ENCODE peak calls at places on chromosome 16, in seven cellular contexts. R, K, T, D, I, A and Y are unnamed samples.
A peak's percentile ranks its signal among the peaks of the same experiment; 100 is the strongest.

GRCh38 chr16:77383606-77384187 is 51.1 kb downstream of the ADAMTS18 start:
- DNase-seq in D (no peak), R (no peak), I (no peak), T (no peak), K (peak; percentile 86), A (no peak), Y (no peak)

GRCh38 chr16:68450741-68451140 is 2.4 kb upstream of the SMPD3 start:
- DNase-seq in R (no peak), T (no peak), D (no peak), I (no peak), A (no peak), K (no peak), Y (no peak)

GRCh38 chr16:64687089-64687488 is 434.8 kb downstream of the CDH11 start:
- DNase-seq in K (no peak), I (no peak), T (no peak), R (no peak), D (no peak), A (no peak), Y (no peak)

GRCh38 chr16:66120656-66121055 is 245.8 kb upstream of the CDH5 start:
- DNase-seq in R (no peak), D (no peak), I (no peak), T (no peak), A (no peak), K (no peak), Y (no peak)

GRCh38 chr16:80684906-80685305 is 119.5 kb downstream of the CDYL2 start:
- DNase-seq in T (no peak), D (no peak), A (no peak), I (no peak), K (no peak), R (no peak), Y (no peak)

GRCh38 chr16:68378436-68379415 is 67.9 kb downstream of the PRMT7 start:
- DNase-seq in K (no peak), A (no peak), D (peak; percentile 70), T (no peak), R (no peak), I (no peak), Y (no peak)

GRCh38 chr16:27729516-27730304 is 179.8 kb downstream of the KATNIP start:
- DNase-seq in R (no peak), A (no peak), D (peak; percentile 83), K (no peak), T (no peak), I (no peak), Y (no peak)

GRCh38 chr16:78289844-78290277 is 190.4 kb downstream of the WWOX start:
- DNase-seq in T (no peak), A (no peak), K (no peak), R (no peak), D (no peak), I (no peak), Y (no peak)

GRCh38 chr16:3388325-3388724 is 12.5 kb downstream of the ZSCAN32 start:
- DNase-seq in T (no peak), R (no peak), I (no peak), D (no peak), K (no peak), A (no peak), Y (no peak)

GRCh38 chr16:69448470-69449193 is 24.2 kb downstream of the CYB5B start:
- DNase-seq in D (no peak), A (no peak), I (peak; percentile 13), T (no peak), R (no peak), K (no peak), Y (no peak)

GRCh38 chr16:86363836-86364618 is 146.3 kb upstream of the FOXF1 start:
- DNase-seq in K (no peak), I (no peak), A (no peak), D (no peak), R (no peak), T (no peak), Y (no peak)

GRCh38 chr16:47310792-47311211 is 150.1 kb downstream of the ITFG1 start:
- DNase-seq in T (no peak), K (no peak), A (no peak), I (no peak), D (peak; percentile 78), R (no peak), Y (no peak)

GRCh38 chr16:85384831-85385462 is 228.2 kb upstream of the GSE1 start:
- DNase-seq in D (no peak), T (no peak), R (no peak), K (peak; percentile 98), A (peak; percentile 72), I (peak; percentile 64), Y (no peak)

GRCh38 chr16:27449434-27450188 is 47.6 kb downstream of the IL21R start:
- DNase-seq in T (peak; percentile 87), I (no peak), K (no peak), D (no peak), R (no peak), A (no peak), Y (peak; percentile 84)

GRCh38 chr16:1602285-1602684 is 9.6 kb downstream of the IFT140 start:
- DNase-seq in R (no peak), T (no peak), I (no peak), A (no peak), K (no peak), D (no peak), Y (no peak)

GRCh38 chr16:87086156-87086555 is 231.0 kb downstream of the C16orf95 start:
- DNase-seq in R (no peak), T (no peak), A (no peak), D (no peak), K (no peak), I (no peak), Y (no peak)

GRCh38 chr16:54194008-54194731 is 92.4 kb downstream of the IRX3 start:
- DNase-seq in A (no peak), I (no peak), R (no peak), K (no peak), D (no peak), T (no peak), Y (no peak)

GRCh38 chr16:28279006-28279405 is 13.3 kb upstream of the SBK1 start:
- DNase-seq in T (peak; percentile 46), D (no peak), K (no peak), I (no peak), R (no peak), A (no peak), Y (no peak)

GRCh38 chr16:89720520-89720858 is 209 bp downstream of the VPS9D1 start:
- DNase-seq in A (peak; percentile 32), K (peak; percentile 42), D (no peak), R (peak; percentile 25), T (no peak), I (no peak), Y (no peak)

GRCh38 chr16:66954097-66954659 is 6.9 kb upstream of the CES3 start:
- DNase-seq in R (peak; percentile 80), T (peak; percentile 66), D (peak; percentile 94), K (peak; percentile 63), A (peak; percentile 89), I (peak; percentile 42), Y (peak; percentile 29)

GRCh38 chr16:80751167-80751566 is 53.2 kb downstream of the CDYL2 start:
- DNase-seq in K (no peak), T (no peak), A (no peak), I (no peak), D (no peak), R (no peak), Y (no peak)

GRCh38 chr16:56611281-56611833 is 3.0 kb downstream of the MT2A start:
- DNase-seq in A (no peak), D (no peak), T (no peak), I (no peak), K (no peak), R (no peak), Y (no peak)

GRCh38 chr16:30777591-30778297 is 9.3 kb downstream of the ZNF629 start:
- DNase-seq in D (no peak), A (no peak), R (no peak), T (no peak), K (no peak), I (no peak), Y (no peak)

GRCh38 chr16:31386157-31386984 is 6.8 kb upstream of the ITGAD start:
- DNase-seq in I (no peak), D (no peak), K (no peak), T (no peak), A (peak; percentile 57), R (peak; percentile 50), Y (no peak)

GRCh38 chr16:68264128-68265077 is at the start of gene SLC7A6:
- DNase-seq in I (peak; percentile 41), D (peak; percentile 77), T (peak; percentile 87), R (peak; percentile 79), A (peak; percentile 85), K (peak; percentile 43), Y (peak; percentile 73)

GRCh38 chr16:29023279-29024278 is 38.7 kb downstream of the LAT start:
- DNase-seq in K (no peak), I (no peak), R (no peak), A (no peak), D (peak; percentile 15), T (peak; percentile 45), Y (no peak)